ENCODE peak calls at places on chromosomes 2 and 18, in four cellular contexts. E is Peyer's patch, T is astrocyte of the cerebellum, R is OCI-LY7. Z is an unnamed sample.

GRCh38 chr2:227161947-227162346 is 2.1 kb downstream of the COL4A4 start:
- DNase-seq in R (no peak), E (no peak), T (no peak), Z (no peak)

GRCh38 chr18:13577091-13577697 is 149.2 kb downstream of the FAM210A start:
- DNase-seq in R (no peak), T (peak), E (no peak), Z (peak)

GRCh38 chr2:180519276-180519675 is 461.1 kb upstream of the UBE2E3 start:
- DNase-seq in R (no peak), T (no peak), E (no peak), Z (peak)

GRCh38 chr2:101883860-101884259 is 107.9 kb upstream of the IL1R2 start:
- DNase-seq in T (peak), E (no peak), R (peak), Z (peak)

GRCh38 chr18:26304511-26304910 is 78.3 kb downstream of the TAF4B start:
- DNase-seq in R (no peak), T (no peak), E (no peak), Z (no peak)

GRCh38 chr18:43115076-43116035 is at the start of gene RIT2:
- DNase-seq in T (no peak), R (no peak), E (no peak), Z (no peak)

GRCh38 chr2:29420999-29421856 is 306.0 kb downstream of the CLIP4 start:
- DNase-seq in E (no peak), R (no peak), T (no peak), Z (no peak)

GRCh38 chr2:210195066-210195852 is 24.1 kb upstream of the KANSL1L start:
- DNase-seq in R (peak), T (peak), E (no peak), Z (peak)

GRCh38 chr2:10778724-10779115 is 33.9 kb downstream of the PDIA6 start:
- DNase-seq in E (no peak), T (no peak), R (no peak), Z (no peak)

GRCh38 chr2:27901219-27901618 is 10.7 kb downstream of the BABAM2 start:
- DNase-seq in R (no peak), E (no peak), T (no peak), Z (no peak)

GRCh38 chr2:51165534-51166260 is 133.8 kb upstream of the NRXN1 start:
- DNase-seq in R (peak), E (no peak), T (no peak), Z (no peak)

GRCh38 chr2:149690825-149691224 is 103.2 kb upstream of the MMADHC start:
- DNase-seq in R (no peak), E (no peak), T (no peak), Z (no peak)

GRCh38 chr2:233707979-233708644 is 4.6 kb upstream of the UGT1A5 start:
- DNase-seq in E (no peak), R (no peak), T (no peak), Z (peak)

GRCh38 chr18:22935431-22935830 is 2.3 kb downstream of the RBBP8 start:
- DNase-seq in R (peak), T (no peak), E (no peak), Z (no peak)

GRCh38 chr2:240564571-240565266 is 3.6 kb upstream of the RNPEPL1 start:
- DNase-seq in T (no peak), E (peak), R (peak), Z (peak)

GRCh38 chr2:212337036-212337435 is 201.6 kb downstream of the ERBB4 start:
- DNase-seq in E (no peak), R (no peak), T (no peak), Z (no peak)

GRCh38 chr2:42060718-42061619 is 13.1 kb downstream of the PKDCC start:
- DNase-seq in E (no peak), T (no peak), R (no peak), Z (peak)

GRCh38 chr2:234958311-234958710 is 6.5 kb downstream of the SH3BP4 start:
- DNase-seq in T (no peak), R (no peak), E (no peak), Z (no peak)

GRCh38 chr18:11163668-11164067 is 14.3 kb upstream of the PIEZO2 start:
- DNase-seq in R (no peak), E (no peak), T (no peak), Z (peak)

GRCh38 chr18:36672437-36673344 is 156.1 kb downstream of the TPGS2 start:
- DNase-seq in E (no peak), R (peak), T (no peak), Z (peak)

GRCh38 chr18:14945286-14945685 is 197.3 kb downstream of the ANKRD30B start:
- DNase-seq in R (no peak), T (no peak), E (no peak), Z (no peak)

GRCh38 chr2:225431387-225431786 is 31.9 kb downstream of the NYAP2 start:
- DNase-seq in T (no peak), E (no peak), R (no peak), Z (no peak)

GRCh38 chr18:22964116-22964515 is 31.0 kb downstream of the RBBP8 start:
- DNase-seq in E (no peak), T (no peak), R (no peak), Z (no peak)

GRCh38 chr2:239945751-239946569 is 79.2 kb downstream of the NDUFA10 start:
- DNase-seq in R (no peak), E (no peak), T (no peak), Z (no peak)

GRCh38 chr18:36185901-36186460 is 1.3 kb upstream of the MOCOS start:
- DNase-seq in R (no peak), T (no peak), E (no peak), Z (no peak)

GRCh38 chr2:121969155-121969554 is 213.7 kb downstream of the TSN start:
- DNase-seq in R (no peak), T (no peak), E (no peak), Z (no peak)

GRCh38 chr2:187527262-187527661 is 27.0 kb downstream of the TFPI start:
- DNase-seq in E (no peak), T (peak), R (no peak), Z (peak)

GRCh38 chr2:217538719-217539118 is 464.1 kb downstream of the TNS1 start:
- DNase-seq in E (no peak), R (no peak), T (no peak), Z (no peak)

GRCh38 chr18:8681196-8681595 is 24.2 kb upstream of the MTCL1 start:
- DNase-seq in R (no peak), T (no peak), E (no peak), Z (no peak)

GRCh38 chr2:168114021-168114420 is 133.4 kb downstream of the STK39 start:
- DNase-seq in R (no peak), E (no peak), T (no peak), Z (no peak)

GRCh38 chr2:169320561-169320960 is 41.8 kb downstream of the LRP2 start:
- DNase-seq in R (no peak), T (no peak), E (no peak), Z (no peak)

GRCh38 chr2:8312861-8313768 is 368.7 kb upstream of the ID2 start:
- DNase-seq in T (no peak), R (peak), E (no peak), Z (peak)

GRCh38 chr18:24052053-24052452 is 37.5 kb downstream of the TTC39C start:
- DNase-seq in R (no peak), E (no peak), T (no peak), Z (peak)

GRCh38 chr2:45172993-45173392 is 163.7 kb upstream of the SIX2 start:
- DNase-seq in T (no peak), R (no peak), E (no peak), Z (peak)

GRCh38 chr18:36662000-36662399 is 166.8 kb downstream of the TPGS2 start:
- DNase-seq in E (no peak), R (no peak), T (no peak), Z (peak)

GRCh38 chr2:43212931-43213330 is 13.5 kb downstream of the ZFP36L2 start:
- DNase-seq in R (no peak), E (peak), T (no peak), Z (no peak)

DNA sequence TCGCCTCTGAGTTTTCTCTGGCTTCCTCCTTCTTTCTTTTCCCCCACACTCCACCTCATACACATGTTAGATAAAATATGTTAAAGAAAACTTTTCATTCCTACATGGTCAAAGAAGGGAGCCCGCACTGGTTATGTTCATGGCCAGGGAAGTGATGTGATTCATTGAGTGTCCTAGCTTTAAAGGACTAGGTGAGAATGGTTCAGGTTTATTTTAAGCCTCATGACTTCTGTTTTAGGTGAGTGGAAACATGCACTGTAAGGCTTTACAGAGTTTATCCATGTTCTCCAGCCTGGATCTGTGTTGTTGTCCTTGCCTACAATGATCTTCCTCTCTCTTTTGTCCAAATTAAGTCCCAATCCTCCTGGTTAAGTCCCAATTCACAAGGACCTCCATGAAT is 56.5 kb downstream of the RASGRP3 start:
- DNase-seq in E (no peak), R (no peak), T (no peak), Z (no peak)
- TF ChIP-seq CTCF in E (no peak), R (no peak), T (no peak), Z (no peak)

DNA sequence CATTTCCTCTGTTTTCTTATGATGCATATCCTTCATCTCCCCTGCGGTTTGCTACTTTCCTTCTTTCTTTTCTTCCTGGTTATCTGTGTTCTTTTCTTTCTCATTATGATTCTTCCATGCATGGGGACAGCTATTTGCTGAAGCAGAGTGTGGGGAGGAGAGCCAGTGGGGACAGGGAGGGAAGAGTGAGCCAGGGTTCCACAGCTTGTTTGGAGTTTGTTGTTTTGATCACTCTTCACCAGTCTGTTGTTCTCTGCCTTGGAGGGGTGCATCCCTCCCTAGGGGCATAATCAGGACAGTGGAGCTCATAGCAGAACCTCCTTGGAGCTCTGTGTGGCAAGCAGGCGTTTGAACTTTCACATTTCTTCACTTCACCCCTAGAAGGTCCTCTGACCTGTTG is 68.0 kb downstream of the ADAM23 start:
- DNase-seq in R (no peak), T (no peak), E (no peak), Z (no peak)
- H3K4me3 ChIP-seq in R (no peak), T (no peak), E (no peak), Z (no peak)

GRCh38 chr2:120289221-120289906 is 36.7 kb downstream of the RALB start:
- DNase-seq in T (no peak), R (no peak), E (no peak), Z (no peak)
- TF ChIP-seq CTCF in T (no peak), R (peak), E (no peak), Z (peak)

GRCh38 chr2:24926602-24927252 is 6.7 kb upstream of the ADCY3 start:
- DNase-seq in T (no peak), R (no peak), E (no peak), Z (peak)

GRCh38 chr2:24925815-24926214 is 5.8 kb upstream of the ADCY3 start:
- DNase-seq in R (no peak), E (no peak), T (no peak), Z (no peak)

GRCh38 chr2:24928036-24928435 is 8.0 kb upstream of the ADCY3 start:
- DNase-seq in T (no peak), E (no peak), R (no peak), Z (no peak)

GRCh38 chr2:24924732-24925131 is 4.7 kb upstream of the ADCY3 start:
- DNase-seq in E (no peak), R (no peak), T (no peak), Z (no peak)

DNA sequence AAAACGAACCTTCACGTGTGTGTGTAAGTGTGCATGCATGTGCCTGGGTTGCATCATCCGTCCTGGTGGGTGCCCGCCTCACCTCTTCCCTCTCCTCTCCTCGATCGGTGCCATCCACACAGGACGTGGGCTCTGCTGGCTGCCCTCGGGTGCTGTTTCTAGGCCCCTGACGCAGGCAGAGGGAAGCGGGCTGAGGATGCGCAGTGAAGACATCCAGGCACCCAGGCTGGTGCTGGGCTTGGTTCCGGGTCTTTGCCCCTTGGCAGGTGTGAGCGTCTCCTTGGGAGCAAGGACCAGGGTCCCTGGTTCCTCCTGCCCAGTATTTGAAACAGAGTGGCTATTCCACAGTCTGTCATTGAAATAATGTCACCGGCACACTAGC is 6.2 kb upstream of the ADCY3 start:
- DNase-seq in E (no peak), R (no peak), T (no peak), Z (no peak)
- H3K4me3 ChIP-seq in E (peak), R (no peak), T (no peak), Z (no peak)

GRCh38 chr2:199940373-199940772 is 14.9 kb downstream of the TYW5 start:
- DNase-seq in R (peak), E (no peak), T (no peak), Z (peak)
- TF ChIP-seq CTCF in R (peak), E (no peak), T (no peak), Z (peak)

Z was measured in fibroblast of villous mesenchyme.